ENCODE peak calls at places on chromosomes 5 and 9, in ten cellular contexts. P is sigmoid colon, R is foreskin fibroblast, Z is spleen, L is Caco-2, K is breast epithelium, M is kidney, T is GM12865, G is heart right ventricle, W is lung. A is an unnamed sample.

GRCh38 chr9:93612796-93613154 is 36.4 kb downstream of the PHF2 start:
- DNase-seq in K (no peak), T (peak), W (no peak), L (no peak), Z (peak), M (no peak), R (no peak), P (no peak), G (no peak), A (no peak)

GRCh38 chr9:123806829-123807228 is 123.1 kb downstream of the DENND1A start:
- DNase-seq in K (no peak), P (no peak), R (no peak), L (no peak), G (no peak), M (no peak), Z (no peak), T (no peak), W (no peak), A (no peak)

GRCh38 chr9:95499847-95500246 is 16.9 kb downstream of the PTCH1 start:
- DNase-seq in G (no peak), T (no peak), K (no peak), P (no peak), M (no peak), R (peak), W (no peak), L (peak), Z (no peak), A (peak)

GRCh38 chr9:72954431-72955420 is 1.9 kb upstream of the ALDH1A1 start:
- DNase-seq in M (no peak), P (peak), Z (no peak), K (no peak), G (no peak), R (peak), T (no peak), W (no peak), L (no peak), A (no peak)

GRCh38 chr5:142000709-142001484 is 11.9 kb downstream of the GNPDA1 start:
- DNase-seq in K (no peak), R (peak), T (no peak), M (no peak), G (no peak), P (no peak), L (peak), Z (no peak), W (no peak), A (peak)

GRCh38 chr9:15211994-15212501 is 95.0 kb downstream of the TTC39B start:
- DNase-seq in R (peak), M (no peak), T (no peak), W (no peak), K (no peak), G (no peak), P (no peak), Z (no peak), L (no peak), A (peak)

GRCh38 chr5:123122273-123122672 is 33.2 kb downstream of the PRDM6 start:
- DNase-seq in L (no peak), K (no peak), G (no peak), T (no peak), P (no peak), Z (no peak), R (no peak), M (no peak), W (no peak), A (no peak)

GRCh38 chr9:114321759-114322158 is 1.1 kb upstream of the ORM1 start:
- DNase-seq in L (no peak), M (peak), W (no peak), K (no peak), G (no peak), Z (peak), P (no peak), T (no peak), R (no peak), A (peak)

GRCh38 chr9:1157836-1158235 is 107.7 kb downstream of the DMRT2 start:
- DNase-seq in W (no peak), R (no peak), K (no peak), P (no peak), Z (no peak), M (no peak), T (no peak), G (no peak), L (no peak), A (no peak)

GRCh38 chr9:33649463-33649862 is 125.4 kb downstream of the ANKRD18B start:
- DNase-seq in L (no peak), P (no peak), W (no peak), T (peak), R (no peak), M (no peak), G (no peak), K (no peak), Z (no peak), A (no peak)

GRCh38 chr5:153965102-153965645 is 73.5 kb downstream of the FAM114A2 start:
- DNase-seq in Z (no peak), K (no peak), T (peak), G (peak), R (peak), M (no peak), W (peak), P (peak), L (peak), A (peak)

GRCh38 chr5:180820788-180821321 is 18.2 kb upstream of the MGAT1 start:
- DNase-seq in L (no peak), T (peak), Z (no peak), G (no peak), M (no peak), W (no peak), P (no peak), R (no peak), K (no peak), A (no peak)

GRCh38 chr5:120655828-120656435 is 191.8 kb downstream of the PRR16 start:
- DNase-seq in G (no peak), R (peak), L (peak), M (no peak), T (peak), K (no peak), P (no peak), W (peak), Z (no peak), A (peak)

GRCh38 chr9:87850405-87850804 is 32.3 kb upstream of the SPATA31E1 start:
- DNase-seq in G (no peak), L (no peak), W (no peak), R (peak), T (no peak), K (no peak), M (no peak), Z (no peak), P (no peak), A (peak)

GRCh38 chr5:83299353-83299752 is 172.2 kb upstream of the VCAN start:
- DNase-seq in K (no peak), R (no peak), T (no peak), L (no peak), P (no peak), W (no peak), Z (no peak), M (no peak), G (no peak), A (no peak)

GRCh38 chr9:94757158-94757557 is 30.7 kb downstream of the AOPEP start:
- DNase-seq in K (no peak), L (no peak), M (no peak), W (no peak), T (no peak), P (no peak), Z (no peak), G (no peak), R (peak), A (peak)

GRCh38 chr9:7782390-7783120 is 17.0 kb downstream of the DMAC1 start:
- DNase-seq in P (no peak), Z (no peak), T (no peak), W (no peak), K (no peak), M (no peak), G (no peak), R (no peak), L (no peak), A (no peak)

GRCh38 chr9:118305371-118305770 is 601.2 kb downstream of the TLR4 start:
- DNase-seq in L (no peak), K (no peak), M (no peak), R (no peak), P (no peak), W (no peak), G (no peak), Z (no peak), T (no peak), A (no peak)

GRCh38 chr9:70232476-70232875 is 26.3 kb upstream of the SMC5 start:
- DNase-seq in P (no peak), R (no peak), W (no peak), K (no peak), G (no peak), Z (no peak), T (no peak), M (no peak), L (no peak), A (no peak)
- TF ChIP-seq CTCF in P (no peak), R (no peak), W (no peak), K (no peak), G (no peak), Z (no peak), T (no peak), M (no peak), L (no peak), A (no peak)

GRCh38 chr9:136697146-136697820 is 10.0 kb upstream of the AGPAT2 start:
- DNase-seq in Z (no peak), P (no peak), G (peak), W (no peak), L (no peak), M (peak), R (no peak), T (no peak), K (no peak), A (no peak)
- H3K4me3 ChIP-seq in Z (no peak), P (no peak), G (no peak), W (no peak), L (no peak), M (no peak), R (no peak), T (no peak), K (no peak), A (no peak)

GRCh38 chr5:175305251-175305650 is 138.7 kb downstream of the DRD1 start:
- DNase-seq in T (no peak), L (no peak), P (no peak), W (no peak), G (no peak), K (no peak), M (no peak), Z (no peak), R (no peak), A (no peak)
- TF ChIP-seq CTCF in T (no peak), L (no peak), P (no peak), W (no peak), G (no peak), K (no peak), M (no peak), Z (no peak), R (no peak), A (no peak)

GRCh38 chr5:150488519-150489357 is 19.2 kb upstream of the NDST1 start:
- DNase-seq in T (peak), M (peak), R (peak), G (peak), Z (no peak), K (no peak), L (no peak), W (peak), P (peak), A (peak)
- H3K4me3 ChIP-seq in T (no peak), M (peak), R (peak), G (no peak), Z (no peak), K (peak), L (no peak), W (no peak), P (no peak), A (peak)

DNA sequence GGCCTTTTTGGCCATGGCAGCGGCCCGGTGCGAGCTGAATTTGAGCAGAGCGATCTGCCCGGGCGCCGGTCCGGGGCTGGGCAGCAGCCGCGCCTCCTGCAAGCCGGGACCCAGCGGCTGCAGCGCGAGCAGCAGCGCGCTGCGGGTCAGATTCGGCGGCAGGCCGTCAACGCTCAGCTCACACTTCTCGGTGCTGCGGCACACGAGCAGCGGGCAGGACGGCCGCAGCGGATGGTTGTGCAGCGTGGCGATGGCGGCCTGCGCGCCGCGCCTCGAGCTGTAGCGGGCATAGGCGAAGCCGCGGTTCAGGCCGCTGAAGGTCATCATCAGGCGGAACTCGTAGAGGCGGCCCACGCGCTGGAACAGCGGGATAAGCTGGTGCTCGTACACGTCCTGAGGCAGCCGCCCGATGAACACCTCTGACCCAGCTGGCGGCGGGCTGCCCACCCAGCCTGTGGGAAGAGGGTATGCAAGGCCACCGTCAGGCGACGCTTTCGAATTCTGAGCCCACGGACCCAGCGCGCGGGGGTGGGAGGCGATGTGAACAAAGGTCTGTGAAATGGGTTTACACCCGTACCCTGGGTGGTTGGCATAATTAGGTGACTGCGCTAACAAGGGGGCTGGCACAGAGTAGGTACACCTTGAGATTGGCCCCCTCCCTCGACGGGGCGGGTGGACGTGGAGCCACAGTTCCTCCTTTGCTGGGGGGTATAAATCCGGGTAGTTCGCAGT is 755 bp downstream of the DND1 start:
- DNase-seq in K (no peak), Z (peak), G (peak), L (no peak), W (no peak), M (peak), T (no peak), P (no peak), R (peak), A (no peak)
- TF ChIP-seq CTCF in K (no peak), Z (no peak), G (no peak), L (no peak), W (no peak), M (no peak), T (no peak), P (no peak), R (no peak), A (no peak)

DNA sequence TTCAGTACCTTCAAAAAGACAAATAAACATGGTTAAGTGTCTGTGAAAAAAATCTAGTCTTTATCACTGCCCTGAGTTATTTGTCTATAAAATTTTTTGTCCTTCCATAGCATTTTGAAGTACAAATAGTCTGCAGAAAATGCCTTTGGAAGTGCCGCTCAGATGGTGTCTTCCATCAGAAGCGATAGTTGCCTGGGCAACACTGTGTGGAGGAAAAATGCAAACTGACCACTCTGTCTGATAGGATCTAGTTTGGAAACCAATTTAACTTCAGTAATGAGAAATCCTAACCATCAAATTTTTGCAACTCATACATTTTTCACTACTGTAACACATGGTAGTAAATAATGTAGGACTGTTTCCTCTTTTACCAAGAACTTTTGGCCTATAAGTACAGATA is 449.9 kb downstream of the PRELID2 start:
- DNase-seq in Z (no peak), L (no peak), G (no peak), W (no peak), P (no peak), R (no peak), M (no peak), T (no peak), K (no peak), A (no peak)
- H3K4me3 ChIP-seq in Z (no peak), L (no peak), G (no peak), W (no peak), P (no peak), R (no peak), M (no peak), T (no peak), K (no peak), A (no peak)

GRCh38 chr5:127875235-127876021 is 172.2 kb downstream of the CCDC192 start:
- DNase-seq in K (no peak), P (no peak), R (peak), L (peak), W (no peak), Z (no peak), T (peak), G (peak), M (peak), A (peak)
- TF ChIP-seq CTCF in K (peak), P (no peak), R (no peak), L (peak), W (peak), Z (peak), T (peak), G (peak), M (peak), A (peak)

GRCh38 chr9:97237951-97238851 is 69.3 kb upstream of the CCDC180 start:
- DNase-seq in K (peak), M (peak), P (peak), Z (peak), R (peak), T (peak), G (peak), L (peak), W (peak), A (peak)

GRCh38 chr9:97237311-97237786 is 70.1 kb upstream of the CCDC180 start:
- DNase-seq in M (no peak), R (no peak), W (no peak), G (peak), P (no peak), Z (no peak), K (no peak), T (no peak), L (peak), A (no peak)
- H3K4me3 ChIP-seq in M (no peak), R (no peak), W (no peak), G (peak), P (peak), Z (peak), K (peak), T (no peak), L (peak), A (peak)

GRCh38 chr5:73152411-73153388 is 20.3 kb upstream of the TMEM174 start:
- DNase-seq in W (no peak), G (no peak), M (no peak), T (no peak), Z (no peak), L (peak), P (no peak), K (no peak), R (no peak), A (no peak)
- TF ChIP-seq CTCF in W (no peak), G (no peak), M (no peak), T (no peak), Z (no peak), L (peak), P (no peak), K (no peak), R (no peak), A (no peak)

A was measured in astrocyte of the spinal cord.